ENCODE peak calls at places on chromosomes 5 and 9, in six cellular contexts. One of them, this sample, is unnamed.

GRCh38 chr5:143456952-143457547 is 53.6 kb upstream of the NR3C1 start:
- DNase-seq in gastrocnemius medialis: no peak
- DNase-seq in IMR-90: peak
- DNase-seq in Peyer's patch: no peak
- DNase-seq in H1: no peak
- DNase-seq in adrenal gland: no peak
- DNase-seq in this sample: no peak

GRCh38 chr5:167352801-167353200 is 938.6 kb upstream of the WWC1 start:
- DNase-seq in gastrocnemius medialis: no peak
- DNase-seq in IMR-90: no peak
- DNase-seq in Peyer's patch: no peak
- DNase-seq in H1: no peak
- DNase-seq in adrenal gland: no peak
- DNase-seq in this sample: no peak

GRCh38 chr9:129319076-129319937 is 141.2 kb upstream of the IER5L start:
- DNase-seq in gastrocnemius medialis: no peak
- DNase-seq in IMR-90: no peak
- DNase-seq in Peyer's patch: peak
- DNase-seq in H1: no peak
- DNase-seq in adrenal gland: peak
- DNase-seq in this sample: peak

GRCh38 chr5:5467737-5468136 is 45.3 kb downstream of the ICE1 start:
- DNase-seq in gastrocnemius medialis: no peak
- DNase-seq in IMR-90: peak
- DNase-seq in Peyer's patch: no peak
- DNase-seq in H1: no peak
- DNase-seq in adrenal gland: no peak
- DNase-seq in this sample: no peak

GRCh38 chr9:111661802-111662491 is 542 bp downstream of the GNG10 start:
- DNase-seq in gastrocnemius medialis: peak
- DNase-seq in IMR-90: peak
- DNase-seq in Peyer's patch: peak
- DNase-seq in H1: no peak
- DNase-seq in adrenal gland: peak
- DNase-seq in this sample: no peak

GRCh38 chr5:94508421-94509148 is 109.8 kb downstream of the KIAA0825 start:
- DNase-seq in gastrocnemius medialis: no peak
- DNase-seq in IMR-90: no peak
- DNase-seq in Peyer's patch: no peak
- DNase-seq in H1: no peak
- DNase-seq in adrenal gland: no peak
- DNase-seq in this sample: no peak

GRCh38 chr9:13033959-13034695 is 245.4 kb downstream of the MPDZ start:
- DNase-seq in gastrocnemius medialis: peak
- DNase-seq in IMR-90: peak
- DNase-seq in Peyer's patch: peak
- DNase-seq in H1: peak
- DNase-seq in adrenal gland: peak
- DNase-seq in this sample: no peak

GRCh38 chr5:159971931-159972461 is 36.9 kb upstream of the TTC1 start:
- DNase-seq in gastrocnemius medialis: no peak
- DNase-seq in IMR-90: no peak
- DNase-seq in Peyer's patch: no peak
- DNase-seq in H1: no peak
- DNase-seq in adrenal gland: no peak
- DNase-seq in this sample: no peak

GRCh38 chr5:138641547-138642298 is 66.5 kb upstream of the HSPA9 start:
- DNase-seq in gastrocnemius medialis: peak
- DNase-seq in IMR-90: peak
- DNase-seq in Peyer's patch: peak
- DNase-seq in H1: peak
- DNase-seq in adrenal gland: peak
- DNase-seq in this sample: no peak

GRCh38 chr5:143557061-143557818 is 153.8 kb upstream of the NR3C1 start:
- DNase-seq in gastrocnemius medialis: no peak
- DNase-seq in IMR-90: peak
- DNase-seq in Peyer's patch: no peak
- DNase-seq in H1: no peak
- DNase-seq in adrenal gland: no peak
- DNase-seq in this sample: no peak

GRCh38 chr5:142984016-142984415 is 213.8 kb downstream of the ARHGAP26 start:
- DNase-seq in gastrocnemius medialis: no peak
- DNase-seq in IMR-90: peak
- DNase-seq in Peyer's patch: no peak
- DNase-seq in H1: no peak
- DNase-seq in adrenal gland: no peak
- DNase-seq in this sample: no peak

GRCh38 chr9:27539479-27540441 is 10.1 kb upstream of the MOB3B start:
- DNase-seq in gastrocnemius medialis: peak
- DNase-seq in IMR-90: peak
- DNase-seq in Peyer's patch: peak
- DNase-seq in H1: no peak
- DNase-seq in adrenal gland: no peak
- DNase-seq in this sample: no peak

GRCh38 chr5:1103505-1104326 is 8.1 kb downstream of the SLC12A7 start:
- DNase-seq in gastrocnemius medialis: peak
- DNase-seq in IMR-90: no peak
- DNase-seq in Peyer's patch: peak
- DNase-seq in H1: no peak
- DNase-seq in adrenal gland: peak
- DNase-seq in this sample: no peak

GRCh38 chr9:35791321-35791921 is at the start of gene NPR2:
- DNase-seq in gastrocnemius medialis: peak
- DNase-seq in IMR-90: peak
- DNase-seq in Peyer's patch: no peak
- DNase-seq in H1: no peak
- DNase-seq in adrenal gland: peak
- DNase-seq in this sample: no peak

GRCh38 chr5:15850939-15851341 is 328.7 kb downstream of the MARCHF11 start:
- DNase-seq in gastrocnemius medialis: no peak
- DNase-seq in IMR-90: no peak
- DNase-seq in Peyer's patch: no peak
- DNase-seq in H1: no peak
- DNase-seq in adrenal gland: no peak
- DNase-seq in this sample: no peak

GRCh38 chr5:125552486-125552885 is 806.0 kb upstream of the ZNF608 start:
- DNase-seq in gastrocnemius medialis: no peak
- DNase-seq in IMR-90: peak
- DNase-seq in Peyer's patch: no peak
- DNase-seq in H1: no peak
- DNase-seq in adrenal gland: no peak
- DNase-seq in this sample: no peak

DNA sequence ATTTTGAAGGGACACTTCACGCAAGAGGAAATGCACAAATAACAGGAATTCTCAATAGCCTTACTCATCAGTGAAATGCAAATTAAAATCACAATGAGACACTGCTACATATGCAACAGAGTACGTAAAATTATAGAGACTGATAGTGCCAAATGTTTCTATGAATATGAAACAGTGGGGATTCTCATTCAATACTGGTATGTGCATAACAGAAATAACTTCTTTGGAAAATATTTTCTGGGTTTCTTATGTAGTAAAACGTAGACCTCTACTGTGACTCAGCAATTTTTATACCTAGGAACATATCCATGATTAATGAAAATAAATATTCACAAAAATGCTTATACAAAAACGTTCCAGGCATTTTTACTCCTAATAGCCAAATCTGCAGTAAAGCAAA is 1625.2 kb downstream of the MAT2B start:
- DNase-seq in gastrocnemius medialis: no peak
- DNase-seq in IMR-90: peak
- DNase-seq in Peyer's patch: no peak
- DNase-seq in H1: no peak
- DNase-seq in adrenal gland: no peak
- DNase-seq in this sample: no peak
- H3K4me3 ChIP-seq in gastrocnemius medialis: no peak
- H3K4me3 ChIP-seq in IMR-90: no peak
- H3K4me3 ChIP-seq in Peyer's patch: no peak
- H3K4me3 ChIP-seq in H1: no peak
- H3K4me3 ChIP-seq in adrenal gland: no peak
- H3K4me3 ChIP-seq in this sample: no peak

GRCh38 chr9:132019702-132020101 is 60.0 kb downstream of the MED27 start:
- DNase-seq in gastrocnemius medialis: no peak
- DNase-seq in IMR-90: no peak
- DNase-seq in Peyer's patch: no peak
- DNase-seq in H1: no peak
- DNase-seq in adrenal gland: no peak
- DNase-seq in this sample: no peak
- H3K27ac ChIP-seq in gastrocnemius medialis: no peak
- H3K27ac ChIP-seq in IMR-90: no peak
- H3K27ac ChIP-seq in Peyer's patch: no peak
- H3K27ac ChIP-seq in H1: no peak
- H3K27ac ChIP-seq in adrenal gland: no peak
- H3K27ac ChIP-seq in this sample: no peak

GRCh38 chr9:215631-216155 is 1.0 kb downstream of the DOCK8 start:
- DNase-seq in gastrocnemius medialis: no peak
- DNase-seq in IMR-90: no peak
- DNase-seq in Peyer's patch: no peak
- DNase-seq in H1: no peak
- DNase-seq in adrenal gland: no peak
- DNase-seq in this sample: no peak

GRCh38 chr9:211557-211956 is 3.1 kb upstream of the DOCK8 start:
- DNase-seq in gastrocnemius medialis: no peak
- DNase-seq in IMR-90: no peak
- DNase-seq in Peyer's patch: no peak
- DNase-seq in H1: no peak
- DNase-seq in adrenal gland: peak
- DNase-seq in this sample: no peak

GRCh38 chr9:211036-211435 is 3.6 kb upstream of the DOCK8 start:
- DNase-seq in gastrocnemius medialis: no peak
- DNase-seq in IMR-90: no peak
- DNase-seq in Peyer's patch: no peak
- DNase-seq in H1: no peak
- DNase-seq in adrenal gland: peak
- DNase-seq in this sample: no peak

GRCh38 chr9:212265-212664 is 2.4 kb upstream of the DOCK8 start:
- DNase-seq in gastrocnemius medialis: no peak
- DNase-seq in IMR-90: no peak
- DNase-seq in Peyer's patch: no peak
- DNase-seq in H1: no peak
- DNase-seq in adrenal gland: no peak
- DNase-seq in this sample: no peak

DNA sequence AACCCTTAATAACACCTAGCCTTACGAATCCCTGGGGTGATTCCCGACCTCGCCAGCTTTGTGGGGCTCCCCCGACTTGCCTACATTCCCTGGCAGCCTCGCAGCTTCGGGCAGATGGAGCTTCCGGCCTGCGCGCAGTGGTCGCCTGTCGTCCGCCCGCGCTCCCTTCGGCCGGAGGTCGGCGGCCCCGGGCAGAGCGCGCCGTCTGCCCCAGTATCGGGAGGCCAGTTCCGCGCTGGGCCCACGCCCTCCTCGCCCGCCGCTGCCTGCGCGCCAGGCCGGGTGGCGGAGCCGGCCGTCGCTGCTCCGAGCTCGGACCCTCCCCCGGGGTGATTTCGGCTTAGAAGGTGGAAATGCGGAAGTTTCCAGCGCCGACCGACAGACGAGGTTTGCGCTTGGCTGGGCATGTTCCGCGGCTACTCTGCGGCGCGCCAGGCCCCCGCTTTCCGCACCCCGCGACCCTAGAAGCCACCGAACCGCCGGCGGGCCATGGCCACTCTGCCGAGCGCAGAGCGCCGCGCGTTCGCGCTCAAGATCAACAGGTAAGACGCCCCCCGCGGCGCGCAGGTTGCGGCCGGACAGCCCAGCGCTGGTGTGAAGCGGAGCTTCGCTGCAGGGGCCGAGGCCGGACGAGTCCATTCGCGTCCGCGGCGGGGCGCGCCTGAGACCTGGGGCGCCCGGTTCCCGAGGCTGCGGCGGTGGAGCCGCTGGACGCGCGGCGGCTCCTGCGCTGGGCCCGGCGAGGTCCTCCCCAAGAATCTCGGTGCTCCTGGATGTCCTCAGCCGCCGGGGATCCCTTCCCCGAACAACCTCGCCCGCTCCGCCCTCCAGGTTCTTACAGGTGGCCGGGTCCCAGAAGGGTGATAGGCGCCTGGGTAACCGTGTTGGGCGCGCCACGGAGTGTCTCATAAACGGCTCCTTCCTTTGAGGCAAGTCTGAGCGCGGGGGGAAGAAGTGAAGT is at the start of gene DOCK8:
- DNase-seq in gastrocnemius medialis: peak
- DNase-seq in IMR-90: no peak
- DNase-seq in Peyer's patch: peak
- DNase-seq in H1: no peak
- DNase-seq in adrenal gland: peak
- DNase-seq in this sample: no peak
- TF ChIP-seq POLR2A in gastrocnemius medialis: no peak
- TF ChIP-seq POLR2A in IMR-90: no peak
- TF ChIP-seq POLR2A in Peyer's patch: peak
- TF ChIP-seq POLR2A in H1: peak
- TF ChIP-seq POLR2A in adrenal gland: peak
- TF ChIP-seq POLR2A in this sample: no peak

GRCh38 chr9:130380920-130381469 is 63.8 kb upstream of the ASS1 start:
- DNase-seq in gastrocnemius medialis: no peak
- DNase-seq in IMR-90: no peak
- DNase-seq in Peyer's patch: no peak
- DNase-seq in H1: no peak
- DNase-seq in adrenal gland: no peak
- DNase-seq in this sample: no peak
- H3K4me3 ChIP-seq in gastrocnemius medialis: no peak
- H3K4me3 ChIP-seq in IMR-90: no peak
- H3K4me3 ChIP-seq in Peyer's patch: no peak
- H3K4me3 ChIP-seq in H1: no peak
- H3K4me3 ChIP-seq in adrenal gland: no peak
- H3K4me3 ChIP-seq in this sample: no peak

DNA sequence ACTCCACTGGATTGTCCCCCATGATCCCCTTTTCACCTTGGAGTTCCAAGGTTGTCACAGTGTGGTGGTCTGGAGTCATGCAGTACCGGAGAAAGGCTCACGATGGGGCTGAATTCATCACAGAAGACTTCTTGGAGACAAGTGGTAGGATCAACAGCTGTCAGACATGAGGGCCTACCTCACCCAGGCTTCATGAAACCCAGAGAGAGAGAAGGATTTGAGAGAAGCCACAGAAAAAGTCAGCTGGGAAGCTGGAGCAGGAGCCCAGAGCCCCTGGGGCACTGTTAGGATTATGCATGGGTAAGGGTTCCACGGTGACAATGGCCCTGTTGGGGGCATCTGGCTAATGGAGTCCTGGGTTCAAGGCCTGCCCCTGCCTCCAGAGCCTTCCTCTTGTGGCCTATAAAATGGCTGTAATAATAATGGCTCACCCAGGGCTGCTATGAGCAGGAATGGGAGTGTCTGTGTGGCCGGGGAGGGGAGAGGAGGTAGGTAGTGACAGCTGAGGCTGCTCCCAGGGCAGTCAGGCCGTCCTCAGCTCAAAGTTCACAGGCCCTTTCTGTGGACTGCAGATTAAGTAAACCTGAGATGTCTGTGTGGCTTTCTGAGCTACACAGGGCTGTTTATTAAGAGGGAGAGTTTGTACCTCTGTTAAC is 910 bp downstream of the TRIM14 start:
- DNase-seq in gastrocnemius medialis: no peak
- DNase-seq in IMR-90: peak
- DNase-seq in Peyer's patch: peak
- DNase-seq in H1: no peak
- DNase-seq in adrenal gland: no peak
- DNase-seq in this sample: no peak
- H3K27ac ChIP-seq in gastrocnemius medialis: peak
- H3K27ac ChIP-seq in IMR-90: no peak
- H3K27ac ChIP-seq in Peyer's patch: peak
- H3K27ac ChIP-seq in H1: no peak
- H3K27ac ChIP-seq in adrenal gland: no peak
- H3K27ac ChIP-seq in this sample: peak

This sample was measured in vagina.